ENCODE peak calls at places on chromosome 18, in five cellular contexts. One of them, this sample, is unnamed. For H3K4me1, the result is how much of the 10 kb centered on the place peaks cover.

GRCh38 chr18:34659579-34660517 is 50.2 kb upstream of the DTNA start:
- DNase-seq in MM.1S: no peak
- DNase-seq in astrocyte: peak
- DNase-seq in neural progenitor cell: peak
- DNase-seq in A549: peak
- DNase-seq in this sample: peak

GRCh38 chr18:52907522-52907921 is 567.5 kb downstream of the DCC start:
- DNase-seq in A549: no peak
- DNase-seq in MM.1S: no peak
- DNase-seq in astrocyte: no peak
- DNase-seq in neural progenitor cell: no peak
- DNase-seq in this sample: no peak

GRCh38 chr18:31275722-31276463 is 42.1 kb upstream of the DSG1 start:
- DNase-seq in MM.1S: no peak
- DNase-seq in astrocyte: peak
- DNase-seq in A549: peak
- DNase-seq in neural progenitor cell: no peak
- DNase-seq in this sample: peak

GRCh38 chr18:13611058-13611615 is 115.2 kb downstream of the FAM210A start:
- DNase-seq in neural progenitor cell: peak
- DNase-seq in A549: no peak
- DNase-seq in MM.1S: peak
- DNase-seq in astrocyte: peak
- DNase-seq in this sample: peak

GRCh38 chr18:63291278-63291677 is 28.3 kb downstream of the BCL2 start:
- DNase-seq in MM.1S: no peak
- DNase-seq in neural progenitor cell: no peak
- DNase-seq in astrocyte: no peak
- DNase-seq in A549: no peak
- DNase-seq in this sample: no peak

GRCh38 chr18:4454548-4455112 is 477 bp downstream of the DLGAP1 start:
- DNase-seq in neural progenitor cell: no peak
- DNase-seq in MM.1S: no peak
- DNase-seq in astrocyte: no peak
- DNase-seq in A549: no peak
- DNase-seq in this sample: no peak

GRCh38 chr18:73918816-73919215 is 228.8 kb downstream of the FBXO15 start:
- DNase-seq in A549: no peak
- DNase-seq in MM.1S: no peak
- DNase-seq in astrocyte: no peak
- DNase-seq in neural progenitor cell: no peak
- DNase-seq in this sample: no peak

GRCh38 chr18:27991391-27991790 is 185.5 kb downstream of the CDH2 start:
- DNase-seq in A549: no peak
- DNase-seq in neural progenitor cell: no peak
- DNase-seq in astrocyte: peak
- DNase-seq in MM.1S: no peak
- DNase-seq in this sample: no peak

GRCh38 chr18:8765692-8766463 is 60.5 kb downstream of the MTCL1 start:
- DNase-seq in astrocyte: no peak
- DNase-seq in MM.1S: no peak
- DNase-seq in A549: no peak
- DNase-seq in neural progenitor cell: no peak
- DNase-seq in this sample: no peak

GRCh38 chr18:38427234-38427633 is 861.6 kb upstream of the CELF4 start:
- DNase-seq in MM.1S: no peak
- DNase-seq in astrocyte: no peak
- DNase-seq in neural progenitor cell: peak
- DNase-seq in A549: no peak
- DNase-seq in this sample: no peak

GRCh38 chr18:55384551-55385275 is 203.3 kb downstream of the TCF4 start:
- DNase-seq in A549: peak
- DNase-seq in astrocyte: peak
- DNase-seq in neural progenitor cell: peak
- DNase-seq in MM.1S: peak
- DNase-seq in this sample: peak

GRCh38 chr18:44342946-44343345 is 337.7 kb upstream of the SETBP1 start:
- DNase-seq in neural progenitor cell: no peak
- DNase-seq in astrocyte: no peak
- DNase-seq in MM.1S: no peak
- DNase-seq in A549: no peak
- DNase-seq in this sample: no peak

GRCh38 chr18:23519725-23520124 is 16.4 kb downstream of the RMC1 start:
- DNase-seq in MM.1S: no peak
- DNase-seq in neural progenitor cell: no peak
- DNase-seq in astrocyte: no peak
- DNase-seq in A549: no peak
- DNase-seq in this sample: no peak

GRCh38 chr18:29181151-29181901 is 1004.4 kb upstream of the CDH2 start:
- DNase-seq in astrocyte: peak
- DNase-seq in neural progenitor cell: no peak
- DNase-seq in MM.1S: no peak
- DNase-seq in A549: peak
- DNase-seq in this sample: peak

GRCh38 chr18:77062518-77063003 is 70.0 kb downstream of the MBP start:
- DNase-seq in MM.1S: peak
- DNase-seq in A549: no peak
- DNase-seq in astrocyte: peak
- DNase-seq in neural progenitor cell: no peak
- DNase-seq in this sample: peak

GRCh38 chr18:25289040-25289631 is 62.8 kb downstream of the ZNF521 start:
- DNase-seq in MM.1S: no peak
- DNase-seq in neural progenitor cell: no peak
- DNase-seq in A549: peak
- DNase-seq in astrocyte: peak
- DNase-seq in this sample: peak

GRCh38 chr18:65769653-65770052 is 18.8 kb downstream of the CDH7 start:
- DNase-seq in MM.1S: no peak
- DNase-seq in neural progenitor cell: no peak
- DNase-seq in astrocyte: no peak
- DNase-seq in A549: no peak
- DNase-seq in this sample: peak

GRCh38 chr18:78913830-78914585 is 65.6 kb upstream of the SALL3 start:
- DNase-seq in MM.1S: no peak
- DNase-seq in neural progenitor cell: no peak
- DNase-seq in astrocyte: no peak
- DNase-seq in A549: no peak
- DNase-seq in this sample: peak

DNA sequence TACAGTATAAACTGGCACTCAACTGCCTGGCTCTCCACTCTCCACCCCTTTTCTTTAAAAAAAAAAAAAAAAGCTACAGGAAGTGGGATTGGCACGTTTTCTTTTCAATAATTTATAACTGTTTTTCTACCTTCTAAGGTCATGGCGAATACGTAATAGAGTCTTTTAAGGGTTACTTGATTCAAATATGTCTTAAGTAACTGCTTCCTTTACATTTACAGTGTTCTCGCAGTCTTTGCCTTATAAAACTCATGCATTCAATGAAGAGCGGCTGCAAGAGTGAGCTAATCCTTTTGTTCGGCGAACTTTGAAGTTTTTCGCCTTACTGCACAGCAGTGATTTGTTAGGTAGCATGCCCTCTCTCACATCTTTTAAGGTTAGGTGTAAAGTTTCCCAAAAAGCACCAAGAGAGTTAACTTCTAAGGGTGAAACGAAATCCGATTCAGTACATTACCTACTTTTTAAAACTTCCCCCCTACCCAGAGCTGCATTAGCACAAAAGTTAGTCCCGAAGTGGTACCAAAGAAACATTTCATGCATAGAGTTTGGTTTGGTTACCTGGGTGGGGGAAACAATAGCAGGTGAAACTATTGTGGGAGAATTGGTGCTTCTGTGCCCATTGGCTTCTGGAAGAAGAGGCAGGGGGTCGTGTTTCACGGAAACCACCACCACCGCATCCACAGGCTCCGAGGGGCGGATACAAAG is 2.0 kb downstream of the KCTD1 start:
- DNase-seq in neural progenitor cell: peak
- DNase-seq in astrocyte: peak
- DNase-seq in A549: peak
- DNase-seq in MM.1S: no peak
- DNase-seq in this sample: no peak
- H3K4me1 ChIP-seq in neural progenitor cell: under half
- H3K4me1 ChIP-seq in astrocyte: under half
- H3K4me1 ChIP-seq in A549: under half
- H3K4me1 ChIP-seq in MM.1S: under half
- H3K4me1 ChIP-seq in this sample: under half

GRCh38 chr18:5512191-5512590 is 31.6 kb downstream of the EPB41L3 start:
- DNase-seq in A549: no peak
- DNase-seq in neural progenitor cell: no peak
- DNase-seq in MM.1S: no peak
- DNase-seq in astrocyte: no peak
- DNase-seq in this sample: no peak

GRCh38 chr18:5515007-5515744 is 28.6 kb downstream of the EPB41L3 start:
- DNase-seq in astrocyte: no peak
- DNase-seq in A549: no peak
- DNase-seq in neural progenitor cell: no peak
- DNase-seq in MM.1S: no peak
- DNase-seq in this sample: no peak

GRCh38 chr18:5518179-5518770 is 25.5 kb downstream of the EPB41L3 start:
- DNase-seq in A549: no peak
- DNase-seq in astrocyte: no peak
- DNase-seq in neural progenitor cell: no peak
- DNase-seq in MM.1S: no peak
- DNase-seq in this sample: no peak

GRCh38 chr18:5510109-5510846 is 33.5 kb downstream of the EPB41L3 start:
- DNase-seq in A549: no peak
- DNase-seq in neural progenitor cell: no peak
- DNase-seq in astrocyte: peak
- DNase-seq in MM.1S: no peak
- DNase-seq in this sample: no peak

DNA sequence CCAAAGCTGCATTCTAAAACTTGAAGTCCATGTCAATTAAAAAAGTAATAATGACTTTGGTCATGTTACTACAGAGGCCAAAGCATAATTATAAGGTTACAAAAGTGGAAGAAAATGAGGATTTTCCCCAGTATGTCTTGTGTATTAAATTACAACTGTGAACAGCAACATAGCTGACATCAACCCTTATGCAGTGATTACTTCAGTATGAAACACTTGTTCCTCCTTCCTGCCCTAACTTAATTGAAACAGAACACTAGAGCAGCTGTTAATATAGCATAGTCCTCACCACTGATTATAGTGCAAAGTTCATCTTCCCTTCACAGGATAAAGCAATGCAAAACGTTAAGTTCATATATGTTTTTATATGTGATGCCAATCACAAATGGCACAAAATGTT is 29.9 kb downstream of the EPB41L3 start:
- DNase-seq in MM.1S: no peak
- DNase-seq in astrocyte: no peak
- DNase-seq in neural progenitor cell: no peak
- DNase-seq in A549: no peak
- DNase-seq in this sample: no peak
- H3K4me2 ChIP-seq in MM.1S: no peak
- H3K4me2 ChIP-seq in astrocyte: no peak
- H3K4me2 ChIP-seq in neural progenitor cell: no peak
- H3K4me2 ChIP-seq in A549: no peak
- H3K4me2 ChIP-seq in this sample: no peak

DNA sequence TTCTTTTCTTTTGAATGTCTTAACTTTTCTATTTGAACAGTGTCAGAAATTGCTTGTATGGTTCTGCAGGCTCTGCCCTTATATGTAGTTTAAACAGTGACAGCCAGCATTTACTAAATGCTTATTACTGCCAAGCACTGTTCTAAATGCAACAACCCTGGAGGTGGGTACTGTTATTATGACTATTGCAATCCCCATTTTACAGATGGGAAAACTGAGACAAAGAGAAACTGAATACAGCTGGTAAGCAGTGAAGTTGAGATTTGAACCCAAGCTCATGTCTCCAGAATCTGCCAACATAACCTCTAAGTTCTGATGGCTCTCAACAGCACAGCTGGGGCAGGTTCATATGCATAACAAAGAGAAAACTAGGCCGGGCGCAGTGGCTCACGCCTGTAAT is 105.7 kb upstream of the GATA6 start:
- DNase-seq in A549: no peak
- DNase-seq in astrocyte: no peak
- DNase-seq in MM.1S: no peak
- DNase-seq in neural progenitor cell: no peak
- DNase-seq in this sample: no peak
- H3K4me1 ChIP-seq in A549: under half
- H3K4me1 ChIP-seq in astrocyte: under half
- H3K4me1 ChIP-seq in MM.1S: under half
- H3K4me1 ChIP-seq in neural progenitor cell: under half
- H3K4me1 ChIP-seq in this sample: under half

GRCh38 chr18:58316400-58316942 is 272.4 kb downstream of the NEDD4L start:
- DNase-seq in astrocyte: no peak
- DNase-seq in neural progenitor cell: no peak
- DNase-seq in MM.1S: no peak
- DNase-seq in A549: no peak
- DNase-seq in this sample: no peak
- H3K4me2 ChIP-seq in astrocyte: no peak
- H3K4me2 ChIP-seq in neural progenitor cell: no peak
- H3K4me2 ChIP-seq in MM.1S: no peak
- H3K4me2 ChIP-seq in A549: no peak
- H3K4me2 ChIP-seq in this sample: no peak

DNA sequence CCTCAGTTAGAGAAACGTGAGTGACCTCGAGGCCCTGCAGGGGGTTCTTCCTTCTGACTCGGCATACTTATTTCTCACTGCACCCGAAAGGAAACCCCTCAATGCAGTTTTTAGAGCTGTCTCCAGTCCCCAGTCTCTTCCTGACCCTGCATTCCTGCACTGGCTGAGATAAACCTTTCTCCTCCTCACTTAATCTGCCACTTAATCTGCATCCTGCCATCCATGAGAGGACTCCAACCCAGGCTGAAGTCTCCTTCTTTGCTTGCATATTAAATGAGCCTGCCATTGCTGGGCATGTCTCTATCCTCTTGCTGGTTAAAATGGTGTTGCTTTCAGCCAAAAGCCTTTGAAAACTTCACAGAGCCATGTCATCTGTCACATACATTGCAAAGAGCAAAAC is 125.6 kb upstream of the GATA6 start:
- DNase-seq in A549: no peak
- DNase-seq in MM.1S: no peak
- DNase-seq in neural progenitor cell: no peak
- DNase-seq in astrocyte: no peak
- DNase-seq in this sample: no peak
- H3K4me1 ChIP-seq in A549: under half
- H3K4me1 ChIP-seq in MM.1S: under half
- H3K4me1 ChIP-seq in neural progenitor cell: under half
- H3K4me1 ChIP-seq in astrocyte: under half
- H3K4me1 ChIP-seq in this sample: under half

GRCh38 chr18:49178736-49179135 is 228.0 kb upstream of the SMAD7 start:
- DNase-seq in astrocyte: no peak
- DNase-seq in MM.1S: no peak
- DNase-seq in A549: peak
- DNase-seq in neural progenitor cell: peak
- DNase-seq in this sample: no peak
- H3K4me2 ChIP-seq in astrocyte: no peak
- H3K4me2 ChIP-seq in MM.1S: no peak
- H3K4me2 ChIP-seq in A549: peak
- H3K4me2 ChIP-seq in neural progenitor cell: no peak
- H3K4me2 ChIP-seq in this sample: no peak